ENCODE peak calls at places on chromosomes 6 and 20, in four cellular contexts. One of them, this sample, is unnamed. For H3K9me3, H3K36me3 and H3K4me1, the result is how much of the 10 kb centered on the place peaks cover.

GRCh38 chr20:33388268-33388667 is 13.1 kb downstream of the CDK5RAP1 start:
- DNase-seq in CD8-positive, alpha-beta memory T cell: no peak
- DNase-seq in psoas muscle: no peak
- DNase-seq in neuronal stem cell: no peak
- DNase-seq in this sample: no peak

GRCh38 chr6:2877960-2878359 is 25.1 kb downstream of the SERPINB9 start:
- DNase-seq in psoas muscle: no peak
- DNase-seq in CD8-positive, alpha-beta memory T cell: no peak
- DNase-seq in neuronal stem cell: no peak
- DNase-seq in this sample: no peak

GRCh38 chr6:56957856-56958255 is 2.9 kb downstream of the BEND6 start:
- DNase-seq in CD8-positive, alpha-beta memory T cell: no peak
- DNase-seq in neuronal stem cell: no peak
- DNase-seq in psoas muscle: no peak
- DNase-seq in this sample: no peak

GRCh38 chr20:1373614-1374013 is 19.2 kb downstream of the FKBP1A start:
- DNase-seq in CD8-positive, alpha-beta memory T cell: no peak
- DNase-seq in psoas muscle: no peak
- DNase-seq in neuronal stem cell: no peak
- DNase-seq in this sample: peak

GRCh38 chr6:112298816-112299281 is 44.5 kb upstream of the LAMA4 start:
- DNase-seq in neuronal stem cell: no peak
- DNase-seq in CD8-positive, alpha-beta memory T cell: no peak
- DNase-seq in psoas muscle: no peak
- DNase-seq in this sample: no peak

GRCh38 chr6:109393882-109394281 is 11.6 kb upstream of the CD164 start:
- DNase-seq in psoas muscle: no peak
- DNase-seq in CD8-positive, alpha-beta memory T cell: no peak
- DNase-seq in neuronal stem cell: no peak
- DNase-seq in this sample: no peak

GRCh38 chr6:69816569-69816968 is 19.8 kb upstream of the LMBRD1 start:
- DNase-seq in CD8-positive, alpha-beta memory T cell: no peak
- DNase-seq in neuronal stem cell: no peak
- DNase-seq in psoas muscle: no peak
- DNase-seq in this sample: peak

GRCh38 chr6:147479857-147480256 is 28.6 kb upstream of the SAMD5 start:
- DNase-seq in psoas muscle: no peak
- DNase-seq in neuronal stem cell: no peak
- DNase-seq in CD8-positive, alpha-beta memory T cell: no peak
- DNase-seq in this sample: no peak

GRCh38 chr20:32017711-32018251 is 7.5 kb downstream of the CCM2L start:
- DNase-seq in CD8-positive, alpha-beta memory T cell: peak
- DNase-seq in psoas muscle: no peak
- DNase-seq in neuronal stem cell: peak
- DNase-seq in this sample: peak

GRCh38 chr6:145400508-145400907 is 334.8 kb downstream of the EPM2A start:
- DNase-seq in psoas muscle: no peak
- DNase-seq in neuronal stem cell: no peak
- DNase-seq in CD8-positive, alpha-beta memory T cell: no peak
- DNase-seq in this sample: no peak

GRCh38 chr6:135281227-135281626 is 100.1 kb downstream of the MYB start:
- DNase-seq in neuronal stem cell: no peak
- DNase-seq in psoas muscle: no peak
- DNase-seq in CD8-positive, alpha-beta memory T cell: no peak
- DNase-seq in this sample: no peak

GRCh38 chr20:43925786-43926185 is 11.1 kb downstream of the TOX2 start:
- DNase-seq in neuronal stem cell: no peak
- DNase-seq in CD8-positive, alpha-beta memory T cell: no peak
- DNase-seq in psoas muscle: no peak
- DNase-seq in this sample: no peak

GRCh38 chr6:37920667-37921066 is 101.1 kb downstream of the ZFAND3 start:
- DNase-seq in neuronal stem cell: no peak
- DNase-seq in CD8-positive, alpha-beta memory T cell: no peak
- DNase-seq in psoas muscle: no peak
- DNase-seq in this sample: no peak

DNA sequence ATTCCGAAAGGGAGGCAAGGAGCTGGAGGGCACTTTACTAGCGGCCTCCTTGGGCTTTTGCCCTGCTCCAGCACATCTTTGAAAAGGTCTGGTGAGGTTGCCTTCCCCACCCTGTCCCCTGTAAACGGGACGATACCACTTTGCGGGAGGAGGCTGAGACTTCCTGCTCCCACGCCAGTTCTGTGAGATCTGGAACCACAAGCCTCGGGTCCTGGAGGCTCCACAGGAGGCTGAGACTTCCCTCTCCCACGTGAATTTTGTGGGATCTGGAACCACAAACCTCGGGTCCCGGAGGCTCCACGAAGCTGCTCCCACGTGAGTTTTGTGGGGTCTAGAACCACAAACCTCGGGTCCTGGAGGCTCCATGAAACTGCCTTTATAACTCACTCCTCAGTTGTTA is 209.3 kb downstream of the DLL1 start:
- DNase-seq in psoas muscle: no peak
- DNase-seq in CD8-positive, alpha-beta memory T cell: no peak
- DNase-seq in neuronal stem cell: no peak
- DNase-seq in this sample: no peak
- H3K9me3 ChIP-seq in psoas muscle: under half
- H3K9me3 ChIP-seq in CD8-positive, alpha-beta memory T cell: under half
- H3K9me3 ChIP-seq in neuronal stem cell: under half
- H3K9me3 ChIP-seq in this sample: under half

GRCh38 chr20:6017467-6017866 is 36.4 kb downstream of the LRRN4 start:
- DNase-seq in psoas muscle: no peak
- DNase-seq in CD8-positive, alpha-beta memory T cell: no peak
- DNase-seq in neuronal stem cell: no peak
- DNase-seq in this sample: no peak

GRCh38 chr20:6012166-6012565 is 41.7 kb downstream of the LRRN4 start:
- DNase-seq in psoas muscle: no peak
- DNase-seq in CD8-positive, alpha-beta memory T cell: no peak
- DNase-seq in neuronal stem cell: no peak
- DNase-seq in this sample: no peak

GRCh38 chr20:6017880-6018279 is 36.0 kb downstream of the LRRN4 start:
- DNase-seq in CD8-positive, alpha-beta memory T cell: no peak
- DNase-seq in neuronal stem cell: no peak
- DNase-seq in psoas muscle: no peak
- DNase-seq in this sample: no peak

GRCh38 chr20:6014017-6014416 is 39.8 kb downstream of the LRRN4 start:
- DNase-seq in psoas muscle: no peak
- DNase-seq in CD8-positive, alpha-beta memory T cell: no peak
- DNase-seq in neuronal stem cell: no peak
- DNase-seq in this sample: no peak

GRCh38 chr20:6014957-6015356 is 38.9 kb downstream of the LRRN4 start:
- DNase-seq in neuronal stem cell: no peak
- DNase-seq in psoas muscle: no peak
- DNase-seq in CD8-positive, alpha-beta memory T cell: no peak
- DNase-seq in this sample: no peak
- H3K36me3 ChIP-seq in neuronal stem cell: half or more
- H3K36me3 ChIP-seq in psoas muscle: half or more
- H3K36me3 ChIP-seq in CD8-positive, alpha-beta memory T cell: under half
- H3K36me3 ChIP-seq in this sample: under half

DNA sequence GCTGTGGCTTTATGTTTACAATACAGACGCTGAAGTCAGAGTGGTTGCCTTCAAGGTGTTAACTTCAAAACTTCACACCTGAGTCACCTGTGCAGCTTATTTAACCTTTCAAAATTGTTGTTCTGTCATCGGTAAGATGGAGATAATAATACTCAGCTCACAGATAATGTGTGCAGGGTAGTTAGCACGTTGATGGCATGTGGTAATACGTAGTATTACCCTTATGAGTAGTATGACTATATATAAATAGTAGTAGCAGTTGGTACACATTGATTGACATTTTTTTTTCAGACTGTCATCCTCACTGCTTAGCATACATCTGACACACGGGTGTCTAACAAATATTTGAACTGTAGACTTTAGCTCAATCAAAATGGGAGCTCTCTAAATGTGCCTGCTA is 11.0 kb upstream of the MROH8 start:
- DNase-seq in CD8-positive, alpha-beta memory T cell: no peak
- DNase-seq in psoas muscle: no peak
- DNase-seq in neuronal stem cell: no peak
- DNase-seq in this sample: no peak
- H3K4me1 ChIP-seq in CD8-positive, alpha-beta memory T cell: half or more
- H3K4me1 ChIP-seq in psoas muscle: under half
- H3K4me1 ChIP-seq in neuronal stem cell: under half
- H3K4me1 ChIP-seq in this sample: under half

GRCh38 chr6:18823782-18824386 is 436.7 kb downstream of the RNF144B start:
- DNase-seq in neuronal stem cell: no peak
- DNase-seq in CD8-positive, alpha-beta memory T cell: no peak
- DNase-seq in psoas muscle: no peak
- DNase-seq in this sample: no peak
- H3K9me3 ChIP-seq in neuronal stem cell: under half
- H3K9me3 ChIP-seq in CD8-positive, alpha-beta memory T cell: under half
- H3K9me3 ChIP-seq in psoas muscle: under half
- H3K9me3 ChIP-seq in this sample: under half

GRCh38 chr20:10651227-10651990 is 22.4 kb downstream of the JAG1 start:
- DNase-seq in psoas muscle: no peak
- DNase-seq in neuronal stem cell: no peak
- DNase-seq in CD8-positive, alpha-beta memory T cell: no peak
- DNase-seq in this sample: no peak
- H3K36me3 ChIP-seq in psoas muscle: half or more
- H3K36me3 ChIP-seq in neuronal stem cell: half or more
- H3K36me3 ChIP-seq in CD8-positive, alpha-beta memory T cell: under half
- H3K36me3 ChIP-seq in this sample: under half

DNA sequence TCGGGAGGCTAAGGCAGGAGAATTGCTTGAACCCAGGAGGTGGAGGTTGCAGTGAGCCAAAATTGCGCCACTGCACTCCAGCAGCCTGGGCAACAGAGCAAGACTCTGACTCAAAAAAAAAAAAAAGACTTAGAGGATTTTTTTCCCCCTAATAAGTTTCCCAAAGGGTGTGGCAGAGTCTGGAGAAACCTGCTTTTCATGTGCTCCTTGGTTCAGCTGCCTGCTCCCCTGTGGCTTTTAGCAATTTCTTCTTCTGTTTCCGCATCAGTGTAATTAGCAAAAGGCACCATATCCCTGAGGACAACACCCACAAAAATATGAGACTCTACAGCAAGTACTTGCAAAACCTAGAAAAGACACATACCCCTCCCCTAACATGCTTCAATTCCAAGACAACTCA is 28.6 kb upstream of the ZNF133 start:
- DNase-seq in CD8-positive, alpha-beta memory T cell: no peak
- DNase-seq in psoas muscle: no peak
- DNase-seq in neuronal stem cell: no peak
- DNase-seq in this sample: no peak
- H3K4me1 ChIP-seq in CD8-positive, alpha-beta memory T cell: under half
- H3K4me1 ChIP-seq in psoas muscle: under half
- H3K4me1 ChIP-seq in neuronal stem cell: under half
- H3K4me1 ChIP-seq in this sample: under half

This sample was measured in mucosa of descending colon.